ENCODE peak calls at places on chromosomes 6 and 20, in eight cellular contexts. R is GM23248, G is DND-41, T is fibroblast of lung, Q is MM.1S, H is HepG2, X is keratinocyte, K is PC-3. C is an unnamed sample.

GRCh38 chr6:90274481-90275030 is 22.1 kb downstream of the BACH2 start:
- DNase-seq in T (no peak), H (no peak), R (no peak), K (no peak), X (no peak), G (peak; percentile 84), Q (no peak), C (no peak)

GRCh38 chr6:48757661-48758060 is 646.7 kb upstream of the PTCHD4 start:
- DNase-seq in Q (no peak), H (no peak), K (peak; percentile 93), T (peak; percentile 59), R (no peak), X (peak; percentile 26), G (no peak), C (no peak)

GRCh38 chr20:6665621-6666345 is 101.7 kb upstream of the BMP2 start:
- DNase-seq in T (peak; percentile 36), H (peak; percentile 10), K (no peak), X (no peak), R (no peak), Q (no peak), G (no peak), C (peak; percentile 72)

GRCh38 chr6:80676386-80676785 is 569.9 kb downstream of the BCKDHB start:
- DNase-seq in X (no peak), H (no peak), K (peak; percentile 24), G (no peak), Q (no peak), R (peak; percentile 7), T (peak; percentile 18), C (no peak)

GRCh38 chr6:111837641-111838500 is 35.4 kb downstream of the FYN start:
- DNase-seq in G (no peak), K (no peak), X (no peak), T (no peak), H (no peak), R (no peak), Q (no peak), C (no peak)

GRCh38 chr6:55469829-55470438 is 109.1 kb downstream of the HMGCLL1 start:
- DNase-seq in X (no peak), K (no peak), R (no peak), H (no peak), G (no peak), T (no peak), Q (peak; percentile 91), C (no peak)

GRCh38 chr6:139029470-139030210 is 1.1 kb downstream of the ABRACL start:
- DNase-seq in H (no peak), G (no peak), K (peak; percentile 17), T (peak; percentile 43), X (no peak), Q (no peak), R (peak; percentile 71), C (no peak)

GRCh38 chr6:28953039-28953872 is 29.5 kb upstream of the TRIM27 start:
- DNase-seq in R (peak; percentile 66), X (no peak), K (peak; percentile 85), H (peak; percentile 74), Q (peak; percentile 55), T (peak; percentile 56), G (peak; percentile 22), C (no peak)

GRCh38 chr6:44504321-44504761 is 116.8 kb downstream of the CDC5L start:
- DNase-seq in X (no peak), Q (no peak), G (no peak), T (peak; percentile 97), K (no peak), H (no peak), R (no peak), C (no peak)

GRCh38 chr20:4041748-4042411 is 26.5 kb upstream of the RNF24 start:
- DNase-seq in G (no peak), R (peak; percentile 89), Q (no peak), H (no peak), X (no peak), K (peak; percentile 100), T (peak; percentile 98), C (no peak)

GRCh38 chr20:37999526-38000263 is 33.6 kb downstream of the TTI1 start:
- DNase-seq in Q (no peak), H (no peak), X (no peak), R (no peak), T (peak; percentile 12), K (no peak), G (no peak), C (no peak)

GRCh38 chr6:135936606-135937005 is 85.1 kb downstream of the PDE7B start:
- DNase-seq in T (peak; percentile 97), H (no peak), R (peak; percentile 97), K (peak; percentile 96), Q (no peak), G (no peak), X (peak; percentile 72), C (no peak)

DNA sequence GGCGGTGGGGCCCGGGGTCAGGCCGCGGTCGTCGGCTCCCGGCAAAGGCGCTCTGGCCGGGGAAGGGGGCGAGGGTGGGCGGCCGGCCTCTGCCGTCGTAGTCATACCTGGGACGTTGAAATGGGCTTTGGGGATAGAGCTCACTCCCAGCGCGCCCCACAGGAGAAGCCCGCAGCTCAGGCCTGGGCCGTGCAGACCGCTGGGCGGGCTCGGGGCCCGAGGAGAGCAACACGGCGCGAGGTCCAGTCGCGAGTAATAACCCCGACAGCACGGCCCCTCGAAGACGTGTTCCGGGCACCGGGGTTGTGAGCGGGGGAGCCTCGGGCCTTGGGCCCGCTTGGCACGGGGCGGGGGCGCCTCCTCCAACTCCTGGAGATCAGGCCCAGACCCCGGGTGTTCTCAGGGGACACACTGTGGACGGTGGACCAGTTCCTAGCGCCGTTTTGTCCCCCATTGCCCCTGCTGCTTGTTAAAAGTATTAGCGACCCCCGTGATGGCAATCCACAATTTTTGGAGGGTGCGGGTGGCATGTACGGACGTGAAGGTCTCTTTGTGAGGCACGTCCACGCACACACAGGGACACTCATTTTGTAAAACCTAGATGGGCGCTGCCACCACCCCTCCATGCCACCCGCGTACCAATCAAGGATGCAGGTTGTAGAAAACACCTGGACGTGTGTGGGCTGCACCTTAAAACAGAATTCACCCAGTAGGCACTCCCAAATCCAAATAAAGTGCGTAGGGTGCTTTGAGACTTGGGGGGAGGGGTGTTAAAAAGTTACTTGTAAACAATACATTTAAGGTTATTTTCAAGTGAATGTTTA is 11.0 kb downstream of the FOXC1 start:
- DNase-seq in Q (no peak), K (no peak), T (no peak), H (no peak), G (no peak), X (no peak), R (no peak), C (no peak)
- H3K4me3 ChIP-seq in Q (no peak overlapping the region), K (no peak overlapping the region), T (no peak overlapping the region), H (no peak overlapping the region), G (no peak overlapping the region), X (no peak overlapping the region), R (no peak overlapping the region), C (no peak overlapping the region)

GRCh38 chr6:19690676-19691075 is 146.5 kb upstream of the ID4 start:
- DNase-seq in R (no peak), H (no peak), K (no peak), X (no peak), Q (no peak), G (no peak), T (no peak), C (no peak)
- H3K9ac ChIP-seq in R (no peak overlapping the region), H (no peak overlapping the region), K (no peak overlapping the region), X (no peak overlapping the region), Q (no peak overlapping the region), G (no peak overlapping the region), T (no peak overlapping the region), C (no peak overlapping the region)

GRCh38 chr20:62979310-62979709 is 26.8 kb downstream of the SLC17A9 start:
- DNase-seq in X (no peak), G (no peak), K (no peak), H (no peak), R (no peak), Q (no peak), T (no peak), C (no peak)

GRCh38 chr20:62980970-62981369 is 25.8 kb downstream of the BHLHE23 start:
- DNase-seq in K (peak; percentile 9), T (no peak), R (peak; percentile 64), G (peak; percentile 96), Q (no peak), H (no peak), X (no peak), C (no peak)

GRCh38 chr20:62979876-62980373 is 26.8 kb downstream of the BHLHE23 start:
- DNase-seq in X (no peak), T (no peak), Q (no peak), K (no peak), R (no peak), H (no peak), G (no peak), C (no peak)

GRCh38 chr20:62978559-62978938 is 26.0 kb downstream of the SLC17A9 start:
- DNase-seq in T (no peak), R (no peak), H (no peak), X (no peak), K (no peak), Q (no peak), G (no peak), C (no peak)

DNA sequence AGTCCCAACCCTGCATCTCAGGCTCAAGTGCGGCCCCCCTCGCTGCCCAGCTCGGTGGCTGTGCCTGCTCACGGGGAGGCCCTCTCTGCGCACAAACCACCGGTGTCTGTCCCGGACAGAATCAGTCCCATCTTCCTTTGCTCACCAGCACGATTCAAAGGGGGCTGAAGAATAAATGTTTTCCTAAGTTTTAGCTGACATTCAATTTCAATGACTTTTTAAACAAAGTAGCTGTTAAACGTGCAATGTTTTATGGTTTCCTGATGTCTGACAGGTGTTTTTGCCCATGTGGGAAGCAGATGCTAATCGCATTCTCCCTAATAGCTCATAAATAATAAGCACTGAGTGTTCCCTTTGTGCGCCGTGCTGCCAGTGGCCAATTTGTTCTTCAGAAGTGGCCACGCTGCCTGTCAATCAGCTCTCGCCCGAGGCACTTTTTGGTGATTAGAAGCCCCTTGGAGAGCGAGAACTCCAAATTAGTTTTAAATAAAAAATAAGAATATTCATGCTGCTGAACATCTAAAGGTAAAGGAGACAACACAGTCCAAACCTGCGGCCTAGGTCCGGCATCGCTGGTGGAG is 26.3 kb downstream of the BHLHE23 start:
- DNase-seq in T (no peak), H (no peak), Q (no peak), R (no peak), K (no peak), G (no peak), X (no peak), C (no peak)
- TF ChIP-seq EZH2 in T (peak; percentile 28), H (no peak), Q (peak; percentile 44), R (no peak), K (peak; percentile 75), G (no peak), X (no peak), C (no peak)

DNA sequence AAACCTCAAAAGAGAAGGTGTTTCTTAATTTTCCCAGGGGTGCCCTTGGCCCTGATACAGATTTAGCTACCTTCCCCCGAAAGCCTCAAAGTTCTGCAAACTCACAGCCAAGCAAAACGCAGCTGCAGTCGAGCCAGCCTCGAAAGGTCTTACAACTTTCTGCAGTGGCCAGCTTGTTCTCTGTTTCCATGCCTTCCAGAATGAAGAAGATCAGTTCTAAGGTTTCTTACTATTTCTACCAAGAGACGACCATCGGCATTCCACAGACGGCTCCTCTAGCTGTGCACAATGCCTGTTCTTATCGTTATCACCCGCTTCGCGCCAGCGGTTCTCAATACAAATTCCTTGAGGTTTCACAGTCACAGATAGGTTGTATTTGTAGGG is 28.5 kb upstream of the CCR6 start:
- DNase-seq in T (peak; percentile 1), K (no peak), R (no peak), Q (peak; percentile 21), X (no peak), H (no peak), G (no peak), C (no peak)
- H3K4me3 ChIP-seq in T (no peak overlapping the region), K (no peak overlapping the region), R (no peak overlapping the region), Q (peak overlapping the region; percentile 57), X (no peak overlapping the region), H (no peak overlapping the region), G (no peak overlapping the region), C (no peak overlapping the region)

C was measured in SK-N-MC.